ENCODE peak calls at places on chromosomes 13 and 19, in nine cellular contexts. T, N, D, O, M, X, Y, G and K are unnamed samples.

GRCh38 chr13:32362574-32362973 is 47.3 kb downstream of the BRCA2 start:
- DNase-seq in X (no peak), Y (no peak), O (no peak), T (no peak), M (no peak), G (no peak), D (no peak), N (no peak), K (peak; percentile 26)

GRCh38 chr13:46995874-46996273 is 99.0 kb upstream of the HTR2A start:
- DNase-seq in O (no peak), T (no peak), Y (no peak), G (no peak), D (no peak), X (no peak), M (no peak), N (no peak), K (peak; percentile 20)

GRCh38 chr13:99322297-99323103 is 15.3 kb upstream of the GPR183 start:
- DNase-seq in T (no peak), N (no peak), D (peak; percentile 88), M (no peak), Y (no peak), O (no peak), X (no peak), G (peak; percentile 79), K (peak; percentile 37)

GRCh38 chr19:33763661-33764343 is 32.9 kb upstream of the KCTD15 start:
- DNase-seq in Y (no peak), O (no peak), D (no peak), N (no peak), X (no peak), G (no peak), T (no peak), M (no peak), K (no peak)

GRCh38 chr13:60758637-60759036 is 361.6 kb downstream of the TDRD3 start:
- DNase-seq in G (no peak), X (no peak), M (no peak), O (no peak), T (no peak), N (no peak), Y (no peak), D (no peak), K (no peak)

GRCh38 chr13:66414196-66414800 is 815.8 kb downstream of the PCDH9 start:
- DNase-seq in M (no peak), X (no peak), O (no peak), T (no peak), G (peak; percentile 28), N (no peak), D (no peak), Y (no peak), K (no peak)

GRCh38 chr19:45764487-45764886 is 4.6 kb downstream of the SIX5 start:
- DNase-seq in T (no peak), Y (no peak), N (no peak), D (no peak), O (no peak), M (no peak), G (no peak), X (no peak), K (no peak)

GRCh38 chr13:76462003-76462402 is 424.2 kb downstream of the KCTD12 start:
- DNase-seq in N (no peak), M (no peak), X (no peak), D (no peak), O (no peak), G (peak; percentile 70), T (no peak), Y (peak; percentile 37), K (no peak)

GRCh38 chr19:31175564-31176348 is 173.5 kb downstream of the TSHZ3 start:
- DNase-seq in T (no peak), O (no peak), M (no peak), N (no peak), D (no peak), Y (no peak), G (no peak), X (no peak), K (no peak)

GRCh38 chr13:114064516-114065140 is 67.8 kb downstream of the RASA3 start:
- DNase-seq in Y (no peak), D (no peak), O (no peak), T (no peak), M (no peak), N (peak; percentile 15), X (no peak), G (peak; percentile 62), K (no peak)

GRCh38 chr13:45545686-45546409 is 69.7 kb downstream of the ERICH6B start:
- DNase-seq in D (no peak), G (no peak), N (no peak), M (no peak), X (no peak), Y (no peak), O (no peak), T (no peak), K (no peak)

GRCh38 chr19:14550201-14550754 is 20.9 kb downstream of the TECR start:
- DNase-seq in X (no peak), N (no peak), D (no peak), M (no peak), G (no peak), O (peak; percentile 16), T (no peak), Y (no peak), K (no peak)

GRCh38 chr19:34832581-34833112 is 59.6 kb upstream of the ZNF599 start:
- DNase-seq in N (no peak), T (no peak), D (no peak), M (no peak), O (no peak), X (no peak), G (no peak), Y (no peak), K (no peak)

GRCh38 chr19:18833849-18834643 is 2.3 kb downstream of the UPF1 start:
- DNase-seq in M (no peak), X (no peak), T (no peak), N (no peak), Y (no peak), O (no peak), D (no peak), G (no peak), K (peak; percentile 26)

GRCh38 chr13:62033932-62034331 is 618.3 kb upstream of the PCDH20 start:
- DNase-seq in D (no peak), G (peak; percentile 2), M (no peak), N (no peak), Y (no peak), T (no peak), O (no peak), X (no peak), K (no peak)

GRCh38 chr13:112893570-112894422 is 75.2 kb upstream of the MCF2L start:
- DNase-seq in D (no peak), N (no peak), T (peak; percentile 76), G (peak; percentile 23), O (peak; percentile 54), X (peak; percentile 59), Y (no peak), M (no peak), K (peak; percentile 40)

GRCh38 chr13:40306817-40307216 is 359.6 kb downstream of the FOXO1 start:
- DNase-seq in O (no peak), M (no peak), N (no peak), X (no peak), G (no peak), T (no peak), D (no peak), Y (no peak), K (no peak)

GRCh38 chr19:39655613-39656012 is at the start of gene LGALS16:
- DNase-seq in X (no peak), O (no peak), Y (no peak), T (no peak), N (no peak), M (no peak), D (no peak), G (no peak), K (no peak)

GRCh38 chr19:50500753-50501151 is 10.2 kb downstream of the JOSD2 start:
- DNase-seq in D (no peak), O (no peak), M (no peak), N (no peak), T (peak; percentile 32), G (no peak), Y (no peak), X (no peak), K (no peak)

GRCh38 chr13:47039106-47039505 is 142.3 kb upstream of the HTR2A start:
- DNase-seq in M (no peak), G (peak; percentile 80), O (no peak), X (no peak), Y (no peak), D (peak; percentile 54), N (no peak), T (no peak), K (no peak)

GRCh38 chr13:89660752-89661151 is 1686.7 kb upstream of the MIR17HG start:
- DNase-seq in O (no peak), D (no peak), G (no peak), N (no peak), Y (no peak), T (no peak), M (no peak), X (no peak), K (no peak)

GRCh38 chr19:543912-544608 is at the start of gene GZMM:
- DNase-seq in D (no peak), G (no peak), N (no peak), T (no peak), O (no peak), X (no peak), M (no peak), Y (no peak), K (no peak)

GRCh38 chr19:29303035-29303706 is 90.2 kb upstream of the UQCRFS1 start:
- DNase-seq in Y (no peak), N (no peak), T (no peak), X (no peak), O (no peak), D (no peak), G (no peak), M (no peak), K (no peak)

GRCh38 chr19:1057185-1057857 is 9.6 kb upstream of the ARHGAP45 start:
- DNase-seq in T (no peak), D (no peak), Y (peak; percentile 10), M (no peak), O (no peak), G (peak; percentile 80), X (no peak), N (peak; percentile 33), K (no peak)

GRCh38 chr19:55472463-55472862 is 4.0 kb upstream of the ZNF628 start:
- DNase-seq in Y (no peak), X (no peak), D (peak; percentile 39), G (peak; percentile 37), M (no peak), O (no peak), N (no peak), T (no peak), K (no peak)

GRCh38 chr19:40663712-40664692 is 26.4 kb downstream of the NUMBL start:
- DNase-seq in G (no peak), N (no peak), M (no peak), T (no peak), Y (no peak), O (no peak), D (no peak), X (no peak), K (no peak)

GRCh38 chr19:18205180-18205915 is 1.5 kb upstream of the RAB3A start:
- DNase-seq in G (peak; percentile 82), M (peak; percentile 82), Y (peak; percentile 28), O (no peak), T (peak; percentile 64), D (peak; percentile 67), N (no peak), X (peak; percentile 65), K (peak; percentile 63)

GRCh38 chr19:44807652-44808462 is 1.0 kb upstream of the BCAM start:
- DNase-seq in X (peak; percentile 77), M (peak; percentile 27), Y (no peak), T (peak; percentile 69), D (no peak), N (no peak), O (peak; percentile 2), G (peak; percentile 43), K (no peak)

GRCh38 chr13:56615572-56615971 is 525.1 kb upstream of the PRR20A start:
- DNase-seq in M (no peak), O (no peak), Y (no peak), T (no peak), N (no peak), D (no peak), G (no peak), X (no peak), K (no peak)

GRCh38 chr19:47379398-47379938 is 30.4 kb downstream of the DHX34 start:
- DNase-seq in Y (peak; percentile 85), X (no peak), G (no peak), O (no peak), N (no peak), T (peak; percentile 46), M (no peak), D (no peak), K (no peak)

GRCh38 chr19:58434217-58434616 is 5.7 kb downstream of the ZNF132 start:
- DNase-seq in N (no peak), X (no peak), M (no peak), T (no peak), D (no peak), O (no peak), G (peak; percentile 46), Y (no peak), K (no peak)